ENCODE peak calls at places on chromosome 5, in five cellular contexts. L, V, F, U and R are unnamed samples.

GRCh38 chr5:392431-392988 is 50.5 kb upstream of the EXOC3 start:
- DNase-seq in V (no peak), F (peak), L (no peak), U (peak), R (peak)

GRCh38 chr5:93621340-93621872 is 38.4 kb downstream of the NR2F1 start:
- DNase-seq in F (peak), V (peak), U (peak), L (peak), R (no peak)

GRCh38 chr5:74631088-74631960 is 9.2 kb downstream of the ENC1 start:
- DNase-seq in V (no peak), U (no peak), F (peak), L (no peak), R (peak)

GRCh38 chr5:123176224-123176937 is 87.3 kb downstream of the PRDM6 start:
- DNase-seq in L (no peak), F (no peak), V (no peak), U (no peak), R (no peak)

GRCh38 chr5:134846641-134846960 is 833 bp downstream of the C5orf24 start:
- DNase-seq in F (no peak), U (no peak), V (no peak), L (no peak), R (peak)

GRCh38 chr5:86997501-86997900 is 270.2 kb upstream of the RASA1 start:
- DNase-seq in V (no peak), L (no peak), U (no peak), F (no peak), R (no peak)

GRCh38 chr5:103013933-103014552 is 105.9 kb downstream of the GIN1 start:
- DNase-seq in L (no peak), V (no peak), F (no peak), U (no peak), R (no peak)

GRCh38 chr5:177094224-177095087 is 7.7 kb downstream of the FGFR4 start:
- DNase-seq in L (peak), U (peak), V (peak), F (no peak), R (no peak)

GRCh38 chr5:146344155-146345118 is 5.8 kb downstream of the POU4F3 start:
- DNase-seq in U (no peak), L (no peak), V (no peak), F (no peak), R (peak)

GRCh38 chr5:151079838-151080619 is 805 bp downstream of the TNIP1 start:
- DNase-seq in U (no peak), L (no peak), V (no peak), F (peak), R (no peak)

GRCh38 chr5:143850050-143850713 is 38.2 kb downstream of the HMHB1 start:
- DNase-seq in U (no peak), L (no peak), F (no peak), V (no peak), R (no peak)

GRCh38 chr5:86644843-86645242 is 27.1 kb downstream of the COX7C start:
- DNase-seq in L (no peak), F (no peak), V (no peak), U (no peak), R (no peak)

DNA sequence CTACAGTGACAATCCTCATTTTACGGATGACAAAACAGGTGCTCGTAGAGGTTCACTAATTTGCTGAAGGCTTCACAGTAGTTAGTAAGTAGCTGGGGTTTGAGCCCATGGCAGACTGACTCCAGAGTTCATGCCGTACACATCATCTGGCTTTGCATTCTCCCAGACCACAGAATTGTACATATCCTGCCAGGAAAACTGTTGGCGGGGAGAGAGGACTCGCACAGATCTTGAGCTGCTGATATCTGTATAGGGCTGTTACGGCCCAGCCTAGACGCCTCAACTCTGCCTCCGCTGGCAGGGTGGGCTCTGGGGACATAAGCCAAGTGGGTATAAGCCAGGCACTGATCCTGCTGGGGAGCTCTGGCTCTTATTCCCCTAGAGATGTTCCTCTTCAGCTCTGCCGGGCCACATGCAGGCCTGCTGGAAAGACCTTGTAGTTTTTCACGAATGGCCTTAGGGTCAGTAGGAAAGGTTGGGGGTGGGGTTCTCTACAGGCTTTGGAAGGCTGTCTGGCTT is 16.3 kb downstream of the LARP1 start:
- DNase-seq in F (no peak), U (no peak), L (peak), V (peak), R (peak)
- H3K4me3 ChIP-seq in F (no peak), U (no peak), L (no peak), V (peak), R (no peak)

GRCh38 chr5:179342577-179342976 is 2.7 kb downstream of the ADAMTS2 start:
- DNase-seq in V (peak), U (no peak), L (no peak), F (no peak), R (peak)

GRCh38 chr5:179343021-179343781 is 2.1 kb downstream of the ADAMTS2 start:
- DNase-seq in L (no peak), V (no peak), U (no peak), F (no peak), R (no peak)

GRCh38 chr5:179344301-179345178 is 721 bp downstream of the ADAMTS2 start:
- DNase-seq in U (no peak), L (no peak), V (peak), F (no peak), R (peak)

GRCh38 chr5:179345179-179345428 is 157 bp downstream of the ADAMTS2 start:
- DNase-seq in U (no peak), L (no peak), V (no peak), F (no peak), R (no peak)

GRCh38 chr5:179343902-179344300 is 1.4 kb downstream of the ADAMTS2 start:
- DNase-seq in U (no peak), L (no peak), V (peak), F (no peak), R (peak)
- H3K4me3 ChIP-seq in U (peak), L (peak), V (peak), F (peak), R (peak)

DNA sequence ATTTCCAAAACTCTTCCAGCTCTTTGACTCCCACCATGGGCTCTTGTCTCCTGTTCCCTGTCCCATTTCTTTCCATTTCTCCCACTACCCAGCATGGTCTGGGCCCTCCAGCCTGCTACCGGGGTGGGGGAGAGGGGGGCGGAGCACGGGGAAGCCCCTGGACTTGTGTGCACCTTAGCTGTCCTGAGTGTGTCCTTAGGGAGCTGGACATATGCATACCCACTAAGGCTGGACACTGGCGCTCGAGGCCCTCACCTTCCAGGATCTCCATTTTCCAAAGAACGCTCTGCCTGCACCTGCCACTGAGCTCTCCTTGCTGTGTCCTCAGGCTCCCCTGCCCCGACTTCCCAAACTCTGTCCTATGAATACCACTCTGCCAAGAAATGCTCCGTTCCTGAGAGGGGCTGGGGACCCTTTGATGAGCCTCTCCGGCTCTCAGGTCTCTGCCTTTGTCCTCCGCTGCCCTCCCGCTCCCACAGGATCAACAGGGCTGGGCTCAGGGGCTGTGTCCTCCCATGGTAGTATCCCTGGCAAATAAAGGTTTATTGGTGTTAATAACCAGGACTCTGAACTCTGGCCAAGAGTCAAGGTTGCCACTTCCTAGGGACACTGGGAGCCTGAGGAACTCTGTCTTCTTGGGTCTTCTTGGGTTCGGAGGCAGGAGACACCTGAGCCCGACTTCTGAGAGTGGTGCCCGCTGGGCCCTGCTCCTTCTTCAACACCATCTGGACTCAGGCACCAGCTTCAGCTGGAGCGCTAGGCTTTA is 831 bp upstream of the SHROOM1 start:
- DNase-seq in U (no peak), L (no peak), V (peak), F (no peak), R (peak)
- H3K4me3 ChIP-seq in U (peak), L (no peak), V (peak), F (peak), R (peak)

GRCh38 chr5:84372066-84372700 is 12.5 kb downstream of the EDIL3 start:
- DNase-seq in F (peak), U (no peak), L (no peak), V (no peak), R (no peak)
- H3K4me3 ChIP-seq in F (no peak), U (no peak), L (no peak), V (no peak), R (no peak)

DNA sequence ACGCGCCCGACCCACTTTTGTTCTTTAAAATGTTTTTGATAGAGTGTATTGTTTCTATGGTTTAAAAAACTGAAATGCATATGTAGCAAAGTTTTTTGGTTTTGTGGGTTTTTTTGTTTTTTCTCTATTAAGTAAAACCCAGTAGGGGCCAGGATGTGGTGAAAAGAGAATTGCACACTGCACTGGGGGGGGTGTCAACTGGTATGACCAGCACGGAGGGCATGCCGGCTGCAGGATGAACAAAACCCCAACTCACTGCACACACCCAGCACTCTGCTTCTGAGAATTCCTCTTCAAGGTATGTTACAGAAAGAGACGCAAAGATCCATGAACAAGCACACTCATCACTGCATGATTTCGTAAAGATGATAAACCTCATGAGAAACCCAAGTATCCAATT is 75.0 kb downstream of the STK10 start:
- DNase-seq in U (no peak), F (no peak), L (no peak), V (no peak), R (no peak)
- H3K4me3 ChIP-seq in U (no peak), F (no peak), L (no peak), V (no peak), R (no peak)

GRCh38 chr5:78689893-78690592 is 41.5 kb upstream of the LHFPL2 start:
- DNase-seq in F (no peak), U (no peak), V (no peak), L (no peak), R (no peak)
- H3K4me3 ChIP-seq in F (no peak), U (no peak), V (no peak), L (no peak), R (no peak)

DNA sequence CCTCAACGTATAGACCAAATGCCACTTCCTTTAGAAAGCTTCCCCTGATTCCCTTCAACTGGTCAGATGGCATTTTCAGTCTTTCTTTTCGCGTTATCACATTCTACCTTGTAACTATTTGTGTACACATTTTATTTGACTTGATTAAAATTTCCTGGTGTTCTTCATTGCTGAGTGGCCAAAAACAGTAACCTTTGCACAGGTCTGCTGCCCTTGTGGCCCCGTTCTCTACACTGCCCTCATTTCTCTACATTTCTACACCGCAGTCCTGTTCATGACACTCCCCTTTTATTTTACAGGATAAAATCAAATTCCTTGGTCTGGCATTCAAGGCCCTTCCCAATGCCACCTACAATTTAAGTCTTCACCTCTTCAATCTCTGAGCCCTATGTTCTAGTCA is 334.2 kb upstream of the SLC30A5 start:
- DNase-seq in L (no peak), F (no peak), V (no peak), U (no peak), R (no peak)
- H3K4me3 ChIP-seq in L (no peak), F (no peak), V (no peak), U (no peak), R (no peak)

DNA sequence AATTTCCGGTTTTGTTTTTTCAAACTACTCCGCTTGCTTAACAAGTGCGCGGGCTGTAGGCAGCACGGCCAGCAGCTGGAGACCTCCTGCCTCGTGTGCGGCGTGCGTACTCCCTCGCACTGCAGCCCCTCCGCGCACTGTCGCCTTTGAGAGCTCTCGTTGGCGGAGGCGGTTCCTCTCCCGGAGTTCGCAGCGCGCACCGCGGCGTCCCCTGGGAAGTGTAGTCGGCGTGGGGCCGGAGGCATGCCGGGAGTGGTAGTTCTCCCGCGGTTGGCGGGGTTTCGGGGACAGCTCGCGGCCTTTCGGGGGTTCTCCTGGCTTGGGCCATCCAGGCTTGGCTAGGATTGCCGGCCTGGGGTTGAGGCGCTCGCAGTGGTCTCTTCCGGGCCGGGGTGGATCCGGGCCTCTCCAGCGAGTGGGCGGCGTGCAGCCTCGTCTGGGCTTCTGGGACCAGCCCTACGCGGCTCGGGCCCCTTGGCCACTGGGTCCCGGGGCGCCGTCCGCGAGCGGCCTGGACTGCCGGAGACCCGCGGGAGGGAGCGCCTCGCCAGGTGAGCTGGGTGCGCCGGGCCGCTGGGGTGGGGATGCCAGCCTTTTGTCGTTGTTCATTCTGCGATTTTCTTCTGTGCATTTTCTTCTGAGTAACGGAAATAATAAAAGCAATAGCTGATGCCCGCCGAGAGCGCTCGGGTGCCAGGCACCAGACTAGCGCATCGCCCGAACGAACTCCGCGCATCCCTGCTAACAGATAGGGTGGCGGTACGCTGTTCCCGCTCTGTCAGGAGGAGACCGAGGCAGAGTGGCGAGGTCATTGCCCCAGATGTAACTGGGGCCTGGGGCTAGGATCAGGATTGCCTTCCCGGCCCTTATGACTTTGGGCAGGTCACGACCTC is at the start of gene ZNF354C:
- DNase-seq in L (peak), V (peak), F (no peak), U (peak), R (peak)
- H3K4me3 ChIP-seq in L (peak), V (peak), F (no peak), U (peak), R (peak)

DNA sequence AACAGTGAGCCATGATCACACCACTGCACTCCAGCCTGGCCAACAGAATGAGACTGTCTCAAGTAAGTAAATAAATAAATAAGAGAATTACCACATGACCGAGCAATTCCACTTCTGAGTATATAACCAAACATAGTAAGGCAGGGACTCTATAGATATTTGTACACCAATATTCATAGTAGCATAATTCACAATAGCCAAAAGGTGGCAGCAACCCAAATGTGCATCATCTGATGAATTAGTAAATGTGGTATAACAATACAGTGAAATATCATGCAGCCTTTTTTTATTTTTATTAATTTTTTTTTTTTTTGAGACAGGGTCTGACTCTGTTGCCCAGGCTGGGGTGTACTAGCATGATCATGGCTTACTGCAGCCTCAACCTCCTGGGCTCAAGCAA is 33.1 kb downstream of the ALDH7A1 start:
- DNase-seq in F (no peak), V (no peak), U (no peak), L (no peak), R (no peak)
- H3K4me3 ChIP-seq in F (no peak), V (no peak), U (no peak), L (no peak), R (no peak)